ENCODE peak calls at places on chromosomes 3 and 15, in six cellular contexts. S is glutamatergic neuron, Q is SK-N-SH, F is tibial nerve, J is heart left ventricle, V is BE2C. E is an unnamed sample.

GRCh38 chr3:181630873-181631272 is 80.9 kb upstream of the SOX2 start:
- DNase-seq in V (no peak), J (no peak), S (no peak), F (no peak), Q (no peak), E (no peak)

GRCh38 chr3:46495901-46496456 is 1.8 kb upstream of the RTP3 start:
- DNase-seq in S (no peak), J (no peak), V (no peak), F (no peak), Q (no peak), E (no peak)

GRCh38 chr15:93040288-93041158 is 48.5 kb downstream of the RGMA start:
- DNase-seq in Q (peak), J (no peak), V (peak), F (peak), S (peak), E (peak)

GRCh38 chr15:42102646-42103235 is 8.4 kb upstream of the PLA2G4D start:
- DNase-seq in F (no peak), J (no peak), S (no peak), V (no peak), Q (no peak), E (no peak)

GRCh38 chr3:126998320-126998719 is 15.4 kb downstream of the PLXNA1 start:
- DNase-seq in V (no peak), F (no peak), Q (no peak), J (no peak), S (no peak), E (no peak)

GRCh38 chr15:39115379-39116057 is 465.4 kb upstream of the THBS1 start:
- DNase-seq in F (no peak), V (no peak), S (no peak), J (no peak), Q (no peak), E (no peak)

GRCh38 chr3:194521514-194522260 is 34.9 kb upstream of the ATP13A3 start:
- DNase-seq in F (no peak), Q (no peak), V (no peak), J (no peak), S (no peak), E (no peak)

GRCh38 chr3:15523660-15524417 is 2.3 kb upstream of the COLQ start:
- DNase-seq in V (no peak), S (no peak), Q (no peak), F (no peak), J (no peak), E (no peak)

GRCh38 chr3:93910085-93910484 is 63.6 kb downstream of the PROS1 start:
- DNase-seq in S (no peak), F (no peak), Q (no peak), J (no peak), V (no peak), E (no peak)

GRCh38 chr3:81152156-81152555 is 609.3 kb downstream of the GBE1 start:
- DNase-seq in J (no peak), F (no peak), V (no peak), S (no peak), Q (no peak), E (no peak)

GRCh38 chr3:88195951-88196434 is 46.2 kb downstream of the C3orf38 start:
- DNase-seq in F (no peak), J (no peak), V (no peak), Q (no peak), S (no peak), E (no peak)

GRCh38 chr3:61563614-61564404 is 2.4 kb downstream of the PTPRG start:
- DNase-seq in J (no peak), V (no peak), S (peak), F (no peak), Q (peak), E (no peak)

GRCh38 chr3:112086018-112086854 is at the start of gene C3orf52:
- DNase-seq in J (peak), Q (peak), F (peak), V (peak), S (peak), E (peak)

GRCh38 chr15:99616773-99617342 is 51.1 kb downstream of the MEF2A start:
- DNase-seq in V (no peak), S (no peak), J (no peak), F (no peak), Q (no peak), E (no peak)

GRCh38 chr15:74489518-74490338 is 28.8 kb upstream of the UBL7 start:
- DNase-seq in Q (peak), V (peak), F (no peak), S (peak), J (peak), E (peak)

GRCh38 chr3:133880287-133880686 is 15.4 kb downstream of the RAB6B start:
- DNase-seq in S (no peak), V (no peak), F (no peak), Q (no peak), J (no peak), E (no peak)

GRCh38 chr15:77836901-77837648 is 204.4 kb upstream of the LINGO1 start:
- DNase-seq in V (no peak), F (no peak), J (no peak), Q (no peak), S (no peak), E (peak)

GRCh38 chr15:70271422-70272088 is 173.8 kb upstream of the TLE3 start:
- DNase-seq in V (peak), Q (no peak), F (peak), S (no peak), J (peak), E (no peak)

GRCh38 chr3:194688207-194688711 is 2.6 kb downstream of the FAM43A start:
- DNase-seq in Q (peak), J (peak), S (peak), V (peak), F (no peak), E (peak)

GRCh38 chr15:61951949-61952348 is 108.3 kb downstream of the VPS13C start:
- DNase-seq in F (no peak), Q (no peak), J (no peak), V (no peak), S (no peak), E (no peak)

GRCh38 chr15:62052714-62053113 is 7.5 kb downstream of the VPS13C start:
- DNase-seq in Q (no peak), J (no peak), S (no peak), F (no peak), V (no peak), E (no peak)

GRCh38 chr3:115800489-115801080 is 177.3 kb downstream of the GAP43 start:
- DNase-seq in J (no peak), S (no peak), Q (no peak), V (no peak), F (no peak), E (no peak)

GRCh38 chr15:36126194-36126593 is 453.2 kb upstream of the CDIN1 start:
- DNase-seq in S (no peak), Q (no peak), J (no peak), V (no peak), F (no peak), E (no peak)

GRCh38 chr15:69209661-69210060 is 49.2 kb downstream of the GLCE start:
- DNase-seq in Q (no peak), S (no peak), F (no peak), J (no peak), V (no peak), E (no peak)

GRCh38 chr3:171349392-171349791 is 110.8 kb downstream of the TNIK start:
- DNase-seq in S (no peak), Q (no peak), V (no peak), J (no peak), F (no peak), E (no peak)

GRCh38 chr3:71512000-71512399 is 71.5 kb downstream of the FOXP1 start:
- DNase-seq in V (no peak), F (no peak), S (no peak), J (no peak), Q (no peak), E (no peak)

GRCh38 chr15:38503497-38503896 is 49.6 kb downstream of the FAM98B start:
- DNase-seq in J (no peak), S (no peak), Q (no peak), F (no peak), V (no peak), E (no peak)

GRCh38 chr3:44874308-44874707 is at the start of gene TGM4:
- DNase-seq in J (no peak), Q (no peak), F (no peak), V (no peak), S (no peak), E (no peak)

GRCh38 chr15:85854345-85855097 is 59.8 kb upstream of the KLHL25 start:
- DNase-seq in J (no peak), S (peak), Q (peak), F (no peak), V (peak), E (no peak)

GRCh38 chr3:8739757-8740508 is 6.3 kb downstream of the CAV3 start:
- DNase-seq in S (no peak), V (no peak), J (no peak), Q (no peak), F (no peak), E (no peak)

GRCh38 chr3:190696777-190697501 is 165.6 kb downstream of the GMNC start:
- DNase-seq in Q (no peak), F (no peak), V (no peak), J (no peak), S (no peak), E (no peak)

GRCh38 chr3:158098834-158099424 is 7.3 kb downstream of the SHOX2 start:
- DNase-seq in S (no peak), Q (no peak), F (no peak), J (no peak), V (no peak), E (no peak)

GRCh38 chr15:75597667-75598341 is 18.7 kb upstream of the PTPN9 start:
- DNase-seq in J (no peak), Q (no peak), V (no peak), S (no peak), F (no peak), E (no peak)

GRCh38 chr3:62355703-62356102 is 17.6 kb downstream of the FEZF2 start:
- DNase-seq in Q (no peak), V (no peak), S (no peak), F (no peak), J (no peak), E (no peak)

DNA sequence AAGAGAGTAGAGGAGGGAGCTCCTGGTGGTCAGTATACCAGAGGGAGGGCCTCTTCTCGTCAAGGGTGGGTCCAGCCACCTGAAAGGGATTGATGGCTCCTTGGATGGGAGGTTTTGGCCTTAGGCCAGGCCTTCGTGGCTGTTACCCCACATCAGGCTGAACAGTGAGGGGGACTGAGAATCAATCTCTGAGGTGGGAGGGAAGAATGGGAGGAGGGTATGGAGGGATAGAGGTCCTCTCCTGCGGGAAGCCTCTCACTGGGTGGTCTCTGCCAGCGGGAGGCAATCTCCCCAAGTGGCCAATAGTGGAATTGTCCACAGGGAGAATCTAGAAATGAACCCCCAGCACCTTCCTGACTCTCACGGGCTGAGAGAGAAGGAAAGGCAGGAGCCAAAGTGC is 53.5 kb downstream of the BSN start:
- DNase-seq in J (no peak), S (no peak), F (no peak), V (no peak), Q (peak), E (no peak)
- TF ChIP-seq CTCF in J (no peak), S (peak), F (no peak), V (peak), Q (peak), E (peak)

DNA sequence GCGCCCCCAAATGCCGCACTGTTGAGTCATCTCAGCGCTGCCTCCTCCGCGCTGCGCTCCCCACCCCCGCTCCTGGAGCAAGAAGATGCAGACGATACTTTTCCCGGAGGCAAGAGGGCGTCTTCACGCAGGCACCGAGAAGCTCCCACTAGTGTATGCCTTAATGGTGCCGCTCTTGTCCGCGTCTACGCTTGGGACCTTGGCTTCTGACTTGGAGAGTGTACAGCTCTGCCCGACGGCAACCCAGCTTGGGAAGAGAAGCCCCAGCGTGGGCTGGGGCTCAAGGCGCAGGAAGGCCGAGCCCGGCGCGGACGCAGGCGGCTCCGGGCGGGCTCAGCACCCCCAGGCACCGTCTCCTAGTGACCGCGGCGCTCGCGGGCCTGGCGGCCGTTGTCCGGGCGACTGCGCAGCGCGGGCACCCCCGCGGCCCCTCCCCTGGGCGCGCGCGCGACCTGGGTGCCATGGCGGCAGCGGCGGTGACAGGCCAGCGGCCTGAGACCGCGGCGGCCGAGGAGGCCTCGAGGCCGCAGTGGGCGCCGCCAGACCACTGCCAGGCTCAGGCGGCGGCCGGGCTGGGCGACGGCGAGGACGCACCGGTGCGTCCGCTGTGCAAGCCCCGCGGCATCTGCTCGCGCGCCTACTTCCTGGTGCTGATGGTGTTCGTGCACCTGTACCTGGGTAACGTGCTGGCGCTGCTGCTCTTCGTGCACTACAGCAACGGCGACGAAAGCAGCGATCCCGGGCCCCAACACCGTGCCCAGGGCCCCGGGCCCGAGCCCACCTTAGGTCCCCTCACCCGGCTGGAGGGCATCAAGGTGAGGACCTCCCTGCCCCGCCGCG is at the start of gene P4HTM:
- DNase-seq in Q (no peak), V (peak), S (peak), J (peak), F (peak), E (peak)
- TF ChIP-seq CTCF in Q (peak), V (peak), S (no peak), J (peak), F (peak), E (peak)

GRCh38 chr3:119518026-119518425 is 19.7 kb downstream of the TIMMDC1 start:
- DNase-seq in S (no peak), J (no peak), V (no peak), Q (no peak), F (no peak), E (no peak)
- TF ChIP-seq CTCF in S (no peak), J (no peak), V (no peak), Q (no peak), F (no peak), E (no peak)

GRCh38 chr15:29115093-29115991 is 154.3 kb downstream of the NSMCE3 start:
- DNase-seq in J (no peak), S (peak), V (peak), F (no peak), Q (peak), E (no peak)
- TF ChIP-seq CTCF in J (no peak), S (peak), V (peak), F (peak), Q (peak), E (peak)

DNA sequence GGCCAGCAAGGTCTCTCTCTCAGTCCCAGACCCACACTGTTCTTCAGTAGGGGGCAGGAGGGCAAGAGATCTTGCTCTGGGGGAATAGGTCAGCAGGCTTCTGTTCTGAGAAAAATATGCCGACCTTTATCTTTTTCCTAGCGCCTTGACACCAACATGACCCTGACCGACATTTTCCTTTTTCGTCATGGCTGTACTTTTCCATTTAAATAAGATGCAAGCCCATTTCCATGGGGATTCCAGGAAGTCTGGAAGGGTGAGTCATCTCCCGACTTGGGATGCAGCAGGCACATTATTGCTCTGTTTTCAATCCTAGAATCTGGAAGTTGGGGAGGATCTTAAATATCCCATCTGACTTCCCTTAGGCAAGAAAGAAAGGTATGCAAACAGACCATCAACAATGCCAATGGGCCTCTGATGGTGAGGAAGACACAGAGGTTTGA is 261.5 kb upstream of the LRTM1 start:
- DNase-seq in Q (no peak), J (no peak), V (no peak), S (no peak), F (no peak), E (no peak)
- TF ChIP-seq CTCF in Q (no peak), J (no peak), V (no peak), S (no peak), F (no peak), E (no peak)

DNA sequence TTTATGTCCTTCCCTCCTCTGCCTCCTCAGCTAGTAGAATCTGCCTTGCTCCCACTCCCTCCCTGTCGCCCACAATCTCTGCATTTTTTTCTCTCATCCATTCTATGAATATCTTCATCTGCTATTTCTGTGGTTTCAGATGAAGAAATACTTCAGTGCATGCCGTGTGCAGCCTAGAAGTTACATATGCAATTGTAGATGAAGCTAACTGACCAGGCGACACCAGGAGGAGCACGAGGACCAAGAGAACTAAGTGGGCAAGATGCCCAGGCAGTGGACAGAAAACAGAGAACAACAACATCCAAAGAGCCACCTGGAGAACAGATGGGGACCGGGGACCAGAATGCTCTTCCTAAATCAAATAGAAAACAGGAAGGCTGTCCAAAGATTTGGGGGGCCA is 121.4 kb upstream of the ATP11B start:
- DNase-seq in J (no peak), F (no peak), Q (peak), S (no peak), V (no peak), E (no peak)
- TF ChIP-seq CTCF in J (no peak), F (no peak), Q (no peak), S (no peak), V (peak), E (no peak)

DNA sequence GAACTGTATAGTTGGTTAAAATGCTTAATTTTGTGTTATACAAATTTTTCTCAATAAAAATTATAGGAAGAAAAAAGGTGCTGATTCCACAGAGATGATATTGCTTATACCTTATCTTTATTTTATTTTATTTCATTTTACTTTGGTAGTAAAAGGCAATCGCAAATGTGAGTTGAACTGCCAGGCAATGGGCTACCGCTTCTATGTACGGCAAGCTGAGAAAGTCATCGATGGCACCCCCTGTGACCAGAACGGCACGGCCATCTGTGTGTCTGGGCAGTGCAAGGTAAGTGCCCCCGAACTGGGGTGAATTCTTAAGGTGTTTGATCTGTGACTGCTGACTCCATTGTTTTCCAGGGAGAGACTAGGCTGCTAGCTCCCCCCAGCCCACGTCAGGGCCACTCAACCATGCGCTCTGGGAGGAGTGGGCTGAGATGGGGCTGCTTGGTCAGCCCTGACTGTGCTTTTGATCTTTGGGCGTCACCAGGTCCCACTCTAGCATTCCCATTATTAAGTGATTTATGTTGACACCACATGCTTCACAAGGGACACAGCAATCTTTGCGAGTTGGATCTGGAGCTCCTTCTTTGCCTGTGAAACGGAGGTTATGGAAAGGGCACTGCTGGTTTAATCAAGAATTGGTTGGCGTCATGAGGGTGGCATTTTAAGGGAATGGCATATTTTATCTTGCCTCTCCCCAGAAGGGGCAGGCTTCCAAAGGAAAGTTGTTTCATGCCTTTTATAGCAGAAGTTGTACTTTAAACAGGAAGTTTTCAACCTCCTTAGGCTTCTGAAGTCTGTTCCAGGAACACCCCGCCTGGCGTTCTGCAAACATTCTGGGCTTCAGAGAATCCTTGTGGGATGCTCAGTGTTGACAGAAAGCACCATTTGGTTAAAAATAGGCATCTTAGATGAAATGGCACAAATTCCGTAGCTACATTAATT is 296.5 kb downstream of the THSD4 start:
- DNase-seq in S (no peak), Q (no peak), V (no peak), J (no peak), F (no peak), E (peak)
- TF ChIP-seq CTCF in S (no peak), Q (no peak), V (no peak), J (no peak), F (no peak), E (peak)

E was measured in lower lobe of right lung.